ENCODE peak calls at places on chromosome 9, in four cellular contexts. S is T-helper 9 cell; O is A172; T is stimulated activated CD4-positive, alpha-beta T cell treated with anti-CD3 and anti-CD28 coated beads, Interleukin-15, amount 100 ng/mL, for 24 hours. B is an unnamed sample.

GRCh38 chr9:79201641-79202040 is 370.1 kb upstream of the TLE4 start:
- DNase-seq in S (no peak), O (no peak), T (no peak), B (no peak)

GRCh38 chr9:137311971-137312851 is 10.1 kb upstream of the NRARP start:
- DNase-seq in S (no peak), O (no peak), T (no peak), B (no peak)

GRCh38 chr9:121288874-121289553 is 21.1 kb downstream of the GSN start:
- DNase-seq in S (no peak), O (peak), T (no peak), B (no peak)

GRCh38 chr9:15268317-15268716 is 38.7 kb downstream of the TTC39B start:
- DNase-seq in S (no peak), O (no peak), T (no peak), B (no peak)

GRCh38 chr9:76557674-76558073 is 98.7 kb downstream of the GCNT1 start:
- DNase-seq in S (no peak), O (peak), T (no peak), B (no peak)

GRCh38 chr9:35577486-35577885 is 27.6 kb upstream of the TESK1 start:
- DNase-seq in S (no peak), O (no peak), T (no peak), B (no peak)

GRCh38 chr9:6413365-6414263 is 615 bp downstream of the UHRF2 start:
- DNase-seq in S (peak), O (no peak), T (peak), B (peak)

GRCh38 chr9:3521961-3522360 is 3.8 kb downstream of the RFX3 start:
- DNase-seq in S (no peak), O (no peak), T (no peak), B (no peak)

GRCh38 chr9:128439273-128439672 is 16.5 kb upstream of the ODF2 start:
- DNase-seq in S (no peak), O (no peak), T (no peak), B (no peak)

GRCh38 chr9:92564479-92564878 is 28.7 kb upstream of the ECM2 start:
- DNase-seq in S (no peak), O (peak), T (no peak), B (no peak)

GRCh38 chr9:130940023-130940549 is 1.0 kb upstream of the FIBCD1 start:
- DNase-seq in S (no peak), O (no peak), T (peak), B (no peak)

GRCh38 chr9:128026255-128027165 is 40.6 kb downstream of the NAIF1 start:
- DNase-seq in S (peak), O (no peak), T (peak), B (peak)

GRCh38 chr9:117145811-117146490 is 268.9 kb downstream of the ASTN2 start:
- DNase-seq in S (no peak), O (no peak), T (no peak), B (no peak)

GRCh38 chr9:123365881-123366528 is 10.0 kb downstream of the CRB2 start:
- DNase-seq in S (no peak), O (no peak), T (no peak), B (no peak)

GRCh38 chr9:130188860-130189481 is 16.8 kb downstream of the NCS1 start:
- DNase-seq in S (no peak), O (no peak), T (no peak), B (no peak)

B was measured in NCI-H1417.